ENCODE peak calls at places on chromosomes 5 and 9, in five cellular contexts. One of them, this sample, is unnamed.

GRCh38 chr9:95776131-95776530 is 99.4 kb upstream of the ERCC6L2 start:
- DNase-seq in mammary epithelial cell: no peak
- DNase-seq in hepatocyte: no peak
- DNase-seq in PC-3: no peak
- DNase-seq in IMR-90: peak
- DNase-seq in this sample: no peak

GRCh38 chr5:67639311-67639710 is 442.7 kb upstream of the CD180 start:
- DNase-seq in IMR-90: no peak
- DNase-seq in hepatocyte: no peak
- DNase-seq in mammary epithelial cell: no peak
- DNase-seq in PC-3: no peak
- DNase-seq in this sample: no peak

GRCh38 chr5:88808153-88808552 is 74.8 kb downstream of the MEF2C start:
- DNase-seq in PC-3: no peak
- DNase-seq in hepatocyte: no peak
- DNase-seq in mammary epithelial cell: no peak
- DNase-seq in IMR-90: no peak
- DNase-seq in this sample: no peak

GRCh38 chr9:128575469-128575868 is 23.1 kb downstream of the SPTAN1 start:
- DNase-seq in mammary epithelial cell: no peak
- DNase-seq in PC-3: no peak
- DNase-seq in hepatocyte: no peak
- DNase-seq in IMR-90: no peak
- DNase-seq in this sample: no peak

GRCh38 chr9:129328357-129329103 is 150.5 kb upstream of the IER5L start:
- DNase-seq in IMR-90: no peak
- DNase-seq in PC-3: no peak
- DNase-seq in hepatocyte: no peak
- DNase-seq in mammary epithelial cell: no peak
- DNase-seq in this sample: no peak

GRCh38 chr5:132591140-132591539 is 34.4 kb downstream of the RAD50 start:
- DNase-seq in mammary epithelial cell: no peak
- DNase-seq in hepatocyte: no peak
- DNase-seq in PC-3: peak
- DNase-seq in IMR-90: peak
- DNase-seq in this sample: no peak

GRCh38 chr9:8329561-8330283 is 530.1 kb upstream of the DMAC1 start:
- DNase-seq in hepatocyte: peak
- DNase-seq in PC-3: no peak
- DNase-seq in mammary epithelial cell: no peak
- DNase-seq in IMR-90: no peak
- DNase-seq in this sample: no peak

GRCh38 chr9:71157731-71158130 is 36.3 kb upstream of the TRPM3 start:
- DNase-seq in IMR-90: no peak
- DNase-seq in hepatocyte: no peak
- DNase-seq in mammary epithelial cell: no peak
- DNase-seq in PC-3: no peak
- DNase-seq in this sample: no peak

GRCh38 chr5:96669919-96670318 is 7.7 kb downstream of the CAST start:
- DNase-seq in hepatocyte: no peak
- DNase-seq in mammary epithelial cell: no peak
- DNase-seq in PC-3: no peak
- DNase-seq in IMR-90: no peak
- DNase-seq in this sample: no peak

GRCh38 chr5:170297589-170298462 is at the start of gene LCP2:
- DNase-seq in hepatocyte: no peak
- DNase-seq in mammary epithelial cell: peak
- DNase-seq in PC-3: no peak
- DNase-seq in IMR-90: no peak
- DNase-seq in this sample: no peak

GRCh38 chr5:114909424-114909823 is 260.3 kb downstream of the TRIM36 start:
- DNase-seq in mammary epithelial cell: no peak
- DNase-seq in IMR-90: no peak
- DNase-seq in hepatocyte: no peak
- DNase-seq in PC-3: no peak
- DNase-seq in this sample: no peak

GRCh38 chr9:135695036-135695435 is 4.2 kb downstream of the SOHLH1 start:
- DNase-seq in hepatocyte: no peak
- DNase-seq in PC-3: no peak
- DNase-seq in IMR-90: no peak
- DNase-seq in mammary epithelial cell: no peak
- DNase-seq in this sample: no peak

GRCh38 chr9:136095028-136095494 is at the start of gene NACC2:
- DNase-seq in mammary epithelial cell: peak
- DNase-seq in hepatocyte: peak
- DNase-seq in PC-3: peak
- DNase-seq in IMR-90: peak
- DNase-seq in this sample: peak

GRCh38 chr5:119270955-119271757 is 84.7 kb upstream of the TNFAIP8 start:
- DNase-seq in mammary epithelial cell: no peak
- DNase-seq in IMR-90: no peak
- DNase-seq in PC-3: no peak
- DNase-seq in hepatocyte: no peak
- DNase-seq in this sample: no peak

GRCh38 chr5:149251546-149251945 is 20.1 kb upstream of the AFAP1L1 start:
- DNase-seq in mammary epithelial cell: no peak
- DNase-seq in IMR-90: no peak
- DNase-seq in PC-3: no peak
- DNase-seq in hepatocyte: no peak
- DNase-seq in this sample: no peak

GRCh38 chr5:32584651-32585050 is 706 bp upstream of the SUB1 start:
- DNase-seq in hepatocyte: no peak
- DNase-seq in IMR-90: no peak
- DNase-seq in PC-3: no peak
- DNase-seq in mammary epithelial cell: no peak
- DNase-seq in this sample: no peak
- H3K4me3 ChIP-seq in hepatocyte: peak
- H3K4me3 ChIP-seq in IMR-90: no peak
- H3K4me3 ChIP-seq in PC-3: no peak
- H3K4me3 ChIP-seq in mammary epithelial cell: no peak
- H3K4me3 ChIP-seq in this sample: peak

GRCh38 chr5:44605926-44606325 is 202.8 kb upstream of the MRPS30 start:
- DNase-seq in PC-3: no peak
- DNase-seq in mammary epithelial cell: no peak
- DNase-seq in IMR-90: no peak
- DNase-seq in hepatocyte: peak
- DNase-seq in this sample: no peak

DNA sequence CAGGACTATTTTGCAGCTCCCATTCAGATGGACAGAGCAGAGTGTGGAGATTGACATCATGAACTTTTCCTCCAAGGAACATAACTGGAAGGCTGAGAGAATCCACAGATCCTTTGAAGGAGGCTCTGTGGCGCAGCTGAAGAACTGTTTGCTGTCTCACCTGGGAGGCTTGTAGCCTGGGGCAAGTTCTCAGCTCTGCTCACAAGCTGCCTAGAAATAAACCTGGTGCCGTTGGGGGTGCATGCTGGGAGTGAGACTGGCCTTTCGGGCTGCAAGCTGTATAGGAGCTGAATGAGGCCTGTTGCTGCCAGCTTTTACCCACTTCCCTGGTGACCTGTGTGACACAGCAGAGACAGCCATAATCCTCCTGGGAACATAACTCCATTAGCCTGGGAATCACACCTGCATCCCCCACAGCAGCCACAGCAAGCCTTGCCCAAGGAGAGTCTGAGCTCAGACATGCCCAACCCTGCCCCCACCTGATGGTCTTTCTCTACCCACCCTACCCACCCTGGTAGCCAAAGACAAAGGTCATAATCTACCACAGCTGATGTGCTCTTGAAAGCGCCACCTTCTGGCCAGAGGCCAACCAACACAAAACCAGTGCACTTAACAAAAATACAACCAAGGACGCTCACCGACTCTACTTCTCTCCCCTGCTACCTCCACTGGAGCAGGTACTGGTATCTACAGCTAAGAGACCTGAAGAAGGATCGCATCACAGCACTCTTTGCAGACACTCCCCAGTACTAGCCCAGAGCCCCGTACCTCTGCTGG is 205.1 kb upstream of the MRPS30 start:
- DNase-seq in IMR-90: no peak
- DNase-seq in mammary epithelial cell: no peak
- DNase-seq in hepatocyte: no peak
- DNase-seq in PC-3: peak
- DNase-seq in this sample: no peak
- H2AFZ ChIP-seq in IMR-90: no peak
- H2AFZ ChIP-seq in mammary epithelial cell: no peak
- H2AFZ ChIP-seq in hepatocyte: no peak
- H2AFZ ChIP-seq in PC-3: no peak
- H2AFZ ChIP-seq in this sample: no peak

GRCh38 chr9:33472171-33472920 is 1.4 kb downstream of the NOL6 start:
- DNase-seq in hepatocyte: no peak
- DNase-seq in mammary epithelial cell: no peak
- DNase-seq in PC-3: no peak
- DNase-seq in IMR-90: no peak
- DNase-seq in this sample: no peak
- H3K4me3 ChIP-seq in hepatocyte: no peak
- H3K4me3 ChIP-seq in mammary epithelial cell: peak
- H3K4me3 ChIP-seq in PC-3: peak
- H3K4me3 ChIP-seq in IMR-90: no peak
- H3K4me3 ChIP-seq in this sample: peak

GRCh38 chr9:37025381-37026084 is 8.5 kb downstream of the PAX5 start:
- DNase-seq in IMR-90: no peak
- DNase-seq in mammary epithelial cell: no peak
- DNase-seq in hepatocyte: no peak
- DNase-seq in PC-3: no peak
- DNase-seq in this sample: no peak
- H2AFZ ChIP-seq in IMR-90: no peak
- H2AFZ ChIP-seq in mammary epithelial cell: peak
- H2AFZ ChIP-seq in hepatocyte: no peak
- H2AFZ ChIP-seq in PC-3: no peak
- H2AFZ ChIP-seq in this sample: no peak